ENCODE peak calls at places on chromosome 7, in five cellular contexts. H, D, P, I and X are unnamed samples.

GRCh38 chr7:38512704-38513103 is 118.5 kb downstream of the AMPH start:
- DNase-seq in I (no peak), D (peak; percentile 19), H (no peak), P (no peak), X (peak; percentile 34)

GRCh38 chr7:21542891-21543527 is at the start of gene DNAH11:
- DNase-seq in H (peak; percentile 38), D (peak; percentile 23), P (peak; percentile 41), I (no peak), X (peak; percentile 34)

GRCh38 chr7:104010052-104010909 is 20.8 kb upstream of the RELN start:
- DNase-seq in H (no peak), I (no peak), P (no peak), D (no peak), X (no peak)

GRCh38 chr7:44046321-44047061 is 2.0 kb downstream of the DBNL start:
- DNase-seq in P (no peak), D (no peak), H (no peak), I (peak; percentile 87), X (no peak)

GRCh38 chr7:106111671-106112117 is 418 bp downstream of the SYPL1 start:
- DNase-seq in H (no peak), D (no peak), P (peak; percentile 73), I (peak; percentile 65), X (no peak)

GRCh38 chr7:16644624-16644986 is 949 bp downstream of the ANKMY2 start:
- DNase-seq in P (peak; percentile 73), D (no peak), H (peak; percentile 46), I (peak; percentile 55), X (peak; percentile 58)

GRCh38 chr7:100137851-100138760 is 10.6 kb upstream of the LAMTOR4 start:
- DNase-seq in I (peak; percentile 84), P (no peak), D (no peak), H (no peak), X (no peak)

GRCh38 chr7:142553216-142553615 is 196.1 kb upstream of the PRSS1 start:
- DNase-seq in I (no peak), H (no peak), P (no peak), D (no peak), X (no peak)

GRCh38 chr7:74429153-74429747 is 24.5 kb upstream of the GTF2IRD1 start:
- DNase-seq in H (no peak), I (no peak), D (no peak), P (peak; percentile 88), X (peak; percentile 78)

GRCh38 chr7:136061433-136061832 is 84.3 kb upstream of the MTPN start:
- DNase-seq in I (no peak), D (no peak), P (no peak), H (no peak), X (no peak)

GRCh38 chr7:99392659-99393362 is 15.6 kb downstream of the PDAP1 start:
- DNase-seq in P (peak; percentile 70), H (no peak), D (peak; percentile 50), I (peak; percentile 66), X (peak; percentile 69)

GRCh38 chr7:77442631-77443420 is 26.7 kb upstream of the GSAP start:
- DNase-seq in D (peak; percentile 44), H (peak; percentile 84), P (peak; percentile 41), I (no peak), X (no peak)

GRCh38 chr7:130430841-130431713 is 9.7 kb downstream of the CEP41 start:
- DNase-seq in I (no peak), P (peak; percentile 91), D (peak; percentile 77), H (peak; percentile 14), X (peak; percentile 93)

GRCh38 chr7:128799451-128799850 is 7.7 kb downstream of the CCDC136 start:
- DNase-seq in I (no peak), H (no peak), D (no peak), P (no peak), X (no peak)

GRCh38 chr7:892648-893593 is 16.6 kb downstream of the GET4 start:
- DNase-seq in I (no peak), P (no peak), D (no peak), H (no peak), X (no peak)

GRCh38 chr7:46229409-46229808 is 308.3 kb upstream of the IGFBP3 start:
- DNase-seq in P (peak; percentile 91), I (no peak), H (peak; percentile 78), D (no peak), X (peak; percentile 45)

GRCh38 chr7:142854505-142855400 is at the start of gene EPHB6:
- DNase-seq in I (peak; percentile 38), P (peak; percentile 46), D (no peak), H (peak; percentile 42), X (peak; percentile 51)

GRCh38 chr7:101913247-101913721 is 95.9 kb downstream of the CUX1 start:
- DNase-seq in P (no peak), H (no peak), I (no peak), D (no peak), X (no peak)

GRCh38 chr7:86968618-86969017 is 90.8 kb downstream of the ELAPOR2 start:
- DNase-seq in P (peak; percentile 20), H (no peak), D (no peak), I (no peak), X (peak; percentile 64)

GRCh38 chr7:100801833-100802568 is 25.3 kb downstream of the EPHB4 start:
- DNase-seq in D (peak; percentile 41), H (peak; percentile 95), P (peak; percentile 81), I (no peak), X (peak; percentile 91)

GRCh38 chr7:48511021-48511579 is 339.8 kb downstream of the ABCA13 start:
- DNase-seq in P (no peak), I (no peak), H (peak; percentile 16), D (no peak), X (no peak)

GRCh38 chr7:92754756-92755581 is 81.4 kb downstream of the CDK6 start:
- DNase-seq in I (no peak), P (no peak), D (no peak), H (no peak), X (peak; percentile 46)

GRCh38 chr7:131859162-131859821 is 302.9 kb upstream of the PODXL start:
- DNase-seq in I (peak; percentile 29), D (peak; percentile 82), P (peak; percentile 62), H (peak; percentile 60), X (peak; percentile 61)

GRCh38 chr7:38905026-38905759 is 3.8 kb downstream of the VPS41 start:
- DNase-seq in I (no peak), P (peak; percentile 11), D (no peak), H (no peak), X (peak; percentile 15)

GRCh38 chr7:149627911-149628310 is 130.3 kb upstream of the ZNF746 start:
- DNase-seq in P (no peak), H (no peak), D (no peak), I (no peak), X (no peak)

GRCh38 chr7:2903686-2904162 is 59.6 kb upstream of the GNA12 start:
- DNase-seq in D (no peak), H (no peak), P (no peak), I (no peak), X (no peak)

GRCh38 chr7:107208046-107208458 is 39.2 kb downstream of the HBP1 start:
- DNase-seq in H (no peak), I (peak; percentile 4), D (no peak), P (no peak), X (peak; percentile 23)
- H2AFZ ChIP-seq in H (no peak overlapping the region), I (no peak overlapping the region), D (no peak overlapping the region), P (no peak overlapping the region), X (no peak overlapping the region)

DNA sequence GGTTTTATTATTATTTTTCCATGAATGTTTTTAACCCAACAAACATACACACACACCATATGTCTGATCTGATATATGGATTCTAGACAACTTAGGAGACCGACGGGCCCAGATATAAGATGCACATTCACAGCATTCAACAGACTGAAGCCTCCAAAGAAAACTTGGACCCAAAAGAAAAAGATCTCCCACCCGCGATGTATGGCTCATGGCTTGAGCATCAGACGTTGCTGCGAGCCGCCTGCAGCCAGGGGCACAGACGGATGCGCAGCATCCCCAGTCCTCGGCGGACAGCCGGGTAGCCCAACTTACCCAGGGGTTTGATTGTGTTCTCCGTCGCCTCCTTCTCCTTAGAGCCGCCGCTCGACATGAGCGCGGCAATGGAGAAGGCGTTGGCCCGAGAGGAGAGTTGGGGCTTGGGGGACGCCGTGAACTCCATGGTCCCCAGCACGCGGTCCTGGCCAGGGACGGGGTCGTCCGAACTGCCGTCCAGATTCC is 669 bp downstream of the TBX20 start:
- DNase-seq in D (no peak), P (peak; percentile 28), H (no peak), I (peak; percentile 41), X (no peak)
- H3K4me3 ChIP-seq in D (no peak overlapping the region), P (no peak overlapping the region), H (no peak overlapping the region), I (peak overlapping the region; percentile 78), X (peak overlapping the region; percentile 45)

GRCh38 chr7:34748244-34749039 is 90.4 kb downstream of the NPSR1 start:
- DNase-seq in D (peak; percentile 97), I (no peak), H (peak; percentile 30), P (peak; percentile 65), X (peak; percentile 38)

GRCh38 chr7:34751725-34752643 is 94.0 kb downstream of the NPSR1 start:
- DNase-seq in P (no peak), H (no peak), I (no peak), D (no peak), X (no peak)

GRCh38 chr7:34750209-34750608 is 92.2 kb downstream of the NPSR1 start:
- DNase-seq in I (no peak), D (no peak), H (no peak), P (no peak), X (no peak)

GRCh38 chr7:34752929-34753328 is 94.9 kb downstream of the NPSR1 start:
- DNase-seq in I (no peak), D (no peak), P (no peak), H (no peak), X (no peak)

DNA sequence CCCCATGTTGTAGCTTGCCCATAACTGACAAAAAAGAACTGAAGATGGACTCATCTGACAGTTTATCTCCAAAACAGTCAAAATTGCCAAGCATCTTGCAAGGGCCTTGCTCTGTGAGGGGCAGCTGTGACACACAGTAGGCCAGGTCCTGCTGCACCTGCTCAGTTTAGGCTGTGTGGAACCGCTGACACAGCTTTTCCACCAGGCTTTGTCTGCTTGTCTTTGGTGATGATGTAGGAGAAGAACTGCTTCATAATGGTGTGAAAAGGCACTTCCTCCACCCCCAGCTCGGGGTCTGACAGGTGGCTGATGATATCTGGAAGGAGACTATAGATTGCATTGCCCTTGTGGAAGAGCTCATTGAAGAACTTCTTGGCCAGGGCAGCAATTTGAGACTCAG is 92.6 kb downstream of the NPSR1 start:
- DNase-seq in P (no peak), H (no peak), I (no peak), D (no peak), X (no peak)
- H2AFZ ChIP-seq in P (no peak overlapping the region), H (no peak overlapping the region), I (no peak overlapping the region), D (no peak overlapping the region), X (no peak overlapping the region)

DNA sequence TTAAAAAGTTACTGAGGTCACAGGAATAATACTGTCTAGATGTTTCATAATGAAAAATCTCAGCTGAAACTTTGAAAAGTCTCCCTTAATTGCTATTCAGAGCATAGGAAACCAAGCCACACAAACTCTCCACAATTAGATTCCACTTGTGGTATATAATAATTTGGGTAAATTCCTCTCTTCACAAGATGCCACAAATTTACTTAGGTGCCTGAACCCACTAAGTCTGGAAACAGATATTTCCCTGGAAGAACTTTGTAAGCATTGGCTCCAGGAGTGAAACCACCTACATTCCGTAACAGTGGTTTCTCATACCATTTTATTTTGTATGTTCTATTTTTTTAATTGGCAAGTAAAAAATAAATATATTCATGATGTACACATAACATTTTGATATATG is 493.4 kb downstream of the SEMA3D start:
- DNase-seq in H (no peak), I (no peak), D (no peak), P (no peak), X (peak; percentile 89)
- H3K4me3 ChIP-seq in H (no peak overlapping the region), I (no peak overlapping the region), D (no peak overlapping the region), P (no peak overlapping the region), X (no peak overlapping the region)

DNA sequence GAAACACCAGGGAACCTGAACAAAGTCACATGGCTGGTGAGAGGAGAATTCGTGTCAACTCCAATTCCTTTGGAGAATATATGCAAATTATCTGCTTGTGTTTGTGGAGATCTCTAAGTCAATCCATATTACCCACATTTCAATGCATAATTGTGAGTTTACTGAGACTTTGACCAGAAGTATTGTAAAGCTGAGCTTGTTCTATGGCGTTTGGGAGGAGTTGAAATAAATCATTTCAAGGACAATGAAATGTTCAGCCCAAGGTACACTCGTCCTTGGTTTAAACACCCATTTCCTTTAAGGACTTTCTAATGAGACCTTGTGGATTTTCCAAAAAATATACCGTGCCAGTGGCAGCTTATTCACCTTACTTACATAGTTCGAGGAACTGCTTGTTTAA is 186.6 kb upstream of the HDAC9 start:
- DNase-seq in H (no peak), P (no peak), D (no peak), I (no peak), X (no peak)
- H2AFZ ChIP-seq in H (no peak overlapping the region), P (no peak overlapping the region), D (no peak overlapping the region), I (no peak overlapping the region), X (no peak overlapping the region)